ENCODE peak calls at places on chromosomes 2 and 18, in four cellular contexts. A is activated T-helper 1 cell treated with anti-CD3 and anti-CD28 coated beads, Interleukin-2, amount 50 U/mL, for 16 hours; B is T follicular helper cell; T is astrocyte. H is an unnamed sample.

GRCh38 chr18:45617284-45617683 is 2.0 kb downstream of the SLC14A2 start:
- DNase-seq in T (peak; percentile 84), B (no peak), A (no peak), H (no peak)

GRCh38 chr2:217988840-217989204 is 14.0 kb downstream of the TNS1 start:
- DNase-seq in T (no peak), A (no peak), B (no peak), H (no peak)

GRCh38 chr2:176502619-176503018 is 233.4 kb downstream of the MTX2 start:
- DNase-seq in A (no peak), T (no peak), B (no peak), H (no peak)

GRCh38 chr2:204108301-204108700 is 171.7 kb downstream of the ICOS start:
- DNase-seq in T (peak; percentile 6), A (peak; percentile 11), B (peak; percentile 20), H (no peak)

GRCh38 chr2:206031162-206031784 is 54.7 kb downstream of the INO80D start:
- DNase-seq in B (no peak), T (peak; percentile 55), A (no peak), H (no peak)

GRCh38 chr2:75676464-75676863 is 29.9 kb downstream of the MRPL19 start:
- DNase-seq in A (no peak), B (no peak), T (no peak), H (no peak)

GRCh38 chr2:178827111-178827510 is 19.9 kb upstream of the TTN start:
- DNase-seq in T (no peak), B (no peak), A (no peak), H (no peak)

GRCh38 chr2:217166241-217166640 is 306.4 kb upstream of the TNP1 start:
- DNase-seq in T (peak; percentile 46), B (no peak), A (no peak), H (no peak)

GRCh38 chr18:6543330-6543908 is 128.7 kb upstream of the L3MBTL4 start:
- DNase-seq in A (no peak), T (peak; percentile 18), B (no peak), H (no peak)

GRCh38 chr2:236882931-236883330 is 202.8 kb upstream of the COPS8 start:
- DNase-seq in A (no peak), B (no peak), T (no peak), H (no peak)

H was measured in activated CD8-positive, alpha-beta memory T cell treated with anti-CD3 and anti-CD28 coated beads for 1 hour.